ENCODE peak calls at places on chromosomes 12 and 14, in six cellular contexts. H, X, P, Q, R and K are unnamed samples.

GRCh38 chr14:94172545-94172944 is 1.6 kb upstream of the PPP4R4 start:
- DNase-seq in H (no peak), X (no peak), P (no peak), Q (no peak), R (no peak), K (no peak)

GRCh38 chr12:42759622-42760273 is 170.2 kb upstream of the PRICKLE1 start:
- DNase-seq in H (no peak), X (no peak), P (no peak), Q (no peak), R (no peak), K (no peak)

GRCh38 chr12:42617622-42618021 is 28.1 kb upstream of the PRICKLE1 start:
- DNase-seq in H (peak; percentile 63), X (no peak), P (no peak), Q (no peak), R (no peak), K (no peak)

GRCh38 chr12:128190614-128191013 is 76.4 kb upstream of the TMEM132C start:
- DNase-seq in H (no peak), X (peak; percentile 5), P (peak; percentile 12), Q (peak; percentile 48), R (no peak), K (peak; percentile 10)

GRCh38 chr12:47717443-47718193 is 7.7 kb downstream of the ENDOU start:
- DNase-seq in H (peak; percentile 83), X (peak; percentile 66), P (peak; percentile 81), Q (peak; percentile 77), R (peak; percentile 82), K (peak; percentile 76)

GRCh38 chr14:63180017-63180416 is 24.2 kb upstream of the RHOJ start:
- DNase-seq in H (no peak), X (no peak), P (no peak), Q (no peak), R (no peak), K (no peak)

GRCh38 chr14:61120576-61120975 is 139.5 kb downstream of the SLC38A6 start:
- DNase-seq in H (no peak), X (peak; percentile 8), P (no peak), Q (no peak), R (no peak), K (no peak)

GRCh38 chr14:101577221-101577909 is 16.1 kb downstream of the DIO3 start:
- DNase-seq in H (no peak), X (no peak), P (no peak), Q (no peak), R (no peak), K (no peak)

GRCh38 chr14:99168330-99168729 is 103.7 kb downstream of the BCL11B start:
- DNase-seq in H (no peak), X (no peak), P (no peak), Q (no peak), R (no peak), K (no peak)

GRCh38 chr14:29681308-29681707 is 246.3 kb downstream of the PRKD1 start:
- DNase-seq in H (no peak), X (no peak), P (no peak), Q (no peak), R (no peak), K (no peak)

GRCh38 chr12:123100882-123101281 is 50.0 kb downstream of the PITPNM2 start:
- DNase-seq in H (no peak), X (no peak), P (no peak), Q (no peak), R (no peak), K (no peak)

GRCh38 chr12:116055895-116056607 is 221.4 kb downstream of the MED13L start:
- DNase-seq in H (no peak), X (no peak), P (no peak), Q (no peak), R (no peak), K (no peak)

GRCh38 chr12:31772685-31773222 is 43.9 kb upstream of the AMN1 start:
- DNase-seq in H (no peak), X (no peak), P (no peak), Q (no peak), R (no peak), K (no peak)

GRCh38 chr14:105337966-105338365 is 23.4 kb downstream of the PACS2 start:
- DNase-seq in H (no peak), X (no peak), P (peak; percentile 67), Q (no peak), R (no peak), K (no peak)

GRCh38 chr12:132158677-132159554 is 14.7 kb downstream of the NOC4L start:
- DNase-seq in H (no peak), X (no peak), P (no peak), Q (no peak), R (no peak), K (no peak)

GRCh38 chr12:70366581-70367267 is 634 bp downstream of the KCNMB4 start:
- DNase-seq in H (no peak), X (peak; percentile 73), P (peak; percentile 56), Q (peak; percentile 64), R (no peak), K (peak; percentile 74)

GRCh38 chr12:10136637-10137205 is 6.7 kb upstream of the CLEC7A start:
- DNase-seq in H (no peak), X (no peak), P (no peak), Q (no peak), R (no peak), K (no peak)

GRCh38 chr12:48572326-48572725 is 2.5 kb upstream of the LALBA start:
- DNase-seq in H (peak; percentile 61), X (no peak), P (no peak), Q (no peak), R (no peak), K (no peak)

GRCh38 chr12:19757317-19757877 is 318.1 kb downstream of the AEBP2 start:
- DNase-seq in H (peak; percentile 69), X (no peak), P (no peak), Q (no peak), R (peak; percentile 31), K (no peak)

GRCh38 chr14:100297320-100298300 is 8.6 kb downstream of the SLC25A29 start:
- DNase-seq in H (peak; percentile 85), X (peak; percentile 75), P (peak; percentile 65), Q (no peak), R (peak; percentile 53), K (peak; percentile 91)

GRCh38 chr12:125271850-125272249 is 206.6 kb downstream of the AACS start:
- DNase-seq in H (no peak), X (no peak), P (no peak), Q (no peak), R (no peak), K (no peak)

GRCh38 chr12:5581616-5582367 is 149.9 kb downstream of the NTF3 start:
- DNase-seq in H (no peak), X (no peak), P (no peak), Q (no peak), R (no peak), K (no peak)

GRCh38 chr12:88570103-88570502 is 10.2 kb downstream of the KITLG start:
- DNase-seq in H (no peak), X (no peak), P (no peak), Q (no peak), R (no peak), K (no peak)